ENCODE peak calls at places on chromosomes 16 and 17, in five cellular contexts. One of them, this sample, is unnamed.

GRCh38 chr17:57135026-57135747 is 50.1 kb downstream of the AKAP1 start:
- DNase-seq in AG04450: no peak
- DNase-seq in GM03348: no peak
- DNase-seq in activated T-helper 1 cell treated with anti-CD3 and anti-CD28 coated beads, Interleukin-12 subunit alpha, Interleukin-12 subunit beta, Interleukin-2, Interleukin-4 antibody, amounts not matched to agents 30 ng/mL and 10 ng/mL and 1 ng/mL, durations not matched to agents 14 hours and 24 hours and 36 hours: no peak
- DNase-seq in uterus: no peak
- DNase-seq in this sample: no peak

GRCh38 chr17:18026408-18026776 is 12.6 kb downstream of the ATPAF2 start:
- DNase-seq in AG04450: no peak
- DNase-seq in GM03348: peak
- DNase-seq in activated T-helper 1 cell treated with anti-CD3 and anti-CD28 coated beads, Interleukin-12 subunit alpha, Interleukin-12 subunit beta, Interleukin-2, Interleukin-4 antibody, amounts not matched to agents 30 ng/mL and 10 ng/mL and 1 ng/mL, durations not matched to agents 14 hours and 24 hours and 36 hours: no peak
- DNase-seq in uterus: no peak
- DNase-seq in this sample: no peak

GRCh38 chr17:40614431-40615294 is 33.0 kb downstream of the SMARCE1 start:
- DNase-seq in AG04450: no peak
- DNase-seq in GM03348: no peak
- DNase-seq in activated T-helper 1 cell treated with anti-CD3 and anti-CD28 coated beads, Interleukin-12 subunit alpha, Interleukin-12 subunit beta, Interleukin-2, Interleukin-4 antibody, amounts not matched to agents 30 ng/mL and 10 ng/mL and 1 ng/mL, durations not matched to agents 14 hours and 24 hours and 36 hours: no peak
- DNase-seq in uterus: no peak
- DNase-seq in this sample: no peak

GRCh38 chr16:81469710-81470481 is 25.3 kb downstream of the CMIP start:
- DNase-seq in AG04450: no peak
- DNase-seq in GM03348: no peak
- DNase-seq in activated T-helper 1 cell treated with anti-CD3 and anti-CD28 coated beads, Interleukin-12 subunit alpha, Interleukin-12 subunit beta, Interleukin-2, Interleukin-4 antibody, amounts not matched to agents 30 ng/mL and 10 ng/mL and 1 ng/mL, durations not matched to agents 14 hours and 24 hours and 36 hours: peak
- DNase-seq in uterus: no peak
- DNase-seq in this sample: peak

GRCh38 chr16:31073073-31073822 is 792 bp downstream of the ZNF668 start:
- DNase-seq in AG04450: peak
- DNase-seq in GM03348: peak
- DNase-seq in activated T-helper 1 cell treated with anti-CD3 and anti-CD28 coated beads, Interleukin-12 subunit alpha, Interleukin-12 subunit beta, Interleukin-2, Interleukin-4 antibody, amounts not matched to agents 30 ng/mL and 10 ng/mL and 1 ng/mL, durations not matched to agents 14 hours and 24 hours and 36 hours: peak
- DNase-seq in uterus: peak
- DNase-seq in this sample: peak

GRCh38 chr16:50037791-50038190 is 12.8 kb downstream of the CNEP1R1 start:
- DNase-seq in AG04450: no peak
- DNase-seq in GM03348: no peak
- DNase-seq in activated T-helper 1 cell treated with anti-CD3 and anti-CD28 coated beads, Interleukin-12 subunit alpha, Interleukin-12 subunit beta, Interleukin-2, Interleukin-4 antibody, amounts not matched to agents 30 ng/mL and 10 ng/mL and 1 ng/mL, durations not matched to agents 14 hours and 24 hours and 36 hours: no peak
- DNase-seq in uterus: no peak
- DNase-seq in this sample: no peak

GRCh38 chr17:5123343-5124124 is 7.7 kb downstream of the USP6 start:
- DNase-seq in AG04450: no peak
- DNase-seq in GM03348: no peak
- DNase-seq in activated T-helper 1 cell treated with anti-CD3 and anti-CD28 coated beads, Interleukin-12 subunit alpha, Interleukin-12 subunit beta, Interleukin-2, Interleukin-4 antibody, amounts not matched to agents 30 ng/mL and 10 ng/mL and 1 ng/mL, durations not matched to agents 14 hours and 24 hours and 36 hours: no peak
- DNase-seq in uterus: peak
- DNase-seq in this sample: no peak

GRCh38 chr16:54511181-54511731 is 224.7 kb upstream of the IRX3 start:
- DNase-seq in AG04450: no peak
- DNase-seq in GM03348: peak
- DNase-seq in activated T-helper 1 cell treated with anti-CD3 and anti-CD28 coated beads, Interleukin-12 subunit alpha, Interleukin-12 subunit beta, Interleukin-2, Interleukin-4 antibody, amounts not matched to agents 30 ng/mL and 10 ng/mL and 1 ng/mL, durations not matched to agents 14 hours and 24 hours and 36 hours: no peak
- DNase-seq in uterus: no peak
- DNase-seq in this sample: no peak

GRCh38 chr17:4845128-4845527 is 12.0 kb downstream of the MINK1 start:
- DNase-seq in AG04450: no peak
- DNase-seq in GM03348: no peak
- DNase-seq in activated T-helper 1 cell treated with anti-CD3 and anti-CD28 coated beads, Interleukin-12 subunit alpha, Interleukin-12 subunit beta, Interleukin-2, Interleukin-4 antibody, amounts not matched to agents 30 ng/mL and 10 ng/mL and 1 ng/mL, durations not matched to agents 14 hours and 24 hours and 36 hours: no peak
- DNase-seq in uterus: no peak
- DNase-seq in this sample: no peak

GRCh38 chr17:75144816-75145511 is 9.3 kb downstream of the JPT1 start:
- DNase-seq in AG04450: no peak
- DNase-seq in GM03348: no peak
- DNase-seq in activated T-helper 1 cell treated with anti-CD3 and anti-CD28 coated beads, Interleukin-12 subunit alpha, Interleukin-12 subunit beta, Interleukin-2, Interleukin-4 antibody, amounts not matched to agents 30 ng/mL and 10 ng/mL and 1 ng/mL, durations not matched to agents 14 hours and 24 hours and 36 hours: no peak
- DNase-seq in uterus: no peak
- DNase-seq in this sample: no peak

GRCh38 chr17:30930495-30930894 is 8.8 kb downstream of the ADAP2 start:
- DNase-seq in AG04450: no peak
- DNase-seq in GM03348: no peak
- DNase-seq in activated T-helper 1 cell treated with anti-CD3 and anti-CD28 coated beads, Interleukin-12 subunit alpha, Interleukin-12 subunit beta, Interleukin-2, Interleukin-4 antibody, amounts not matched to agents 30 ng/mL and 10 ng/mL and 1 ng/mL, durations not matched to agents 14 hours and 24 hours and 36 hours: no peak
- DNase-seq in uterus: no peak
- DNase-seq in this sample: no peak

GRCh38 chr16:460787-461186 is 35.3 kb downstream of the RAB11FIP3 start:
- DNase-seq in AG04450: no peak
- DNase-seq in GM03348: no peak
- DNase-seq in activated T-helper 1 cell treated with anti-CD3 and anti-CD28 coated beads, Interleukin-12 subunit alpha, Interleukin-12 subunit beta, Interleukin-2, Interleukin-4 antibody, amounts not matched to agents 30 ng/mL and 10 ng/mL and 1 ng/mL, durations not matched to agents 14 hours and 24 hours and 36 hours: no peak
- DNase-seq in uterus: no peak
- DNase-seq in this sample: no peak

GRCh38 chr17:57062865-57063264 is 22.2 kb upstream of the AKAP1 start:
- DNase-seq in AG04450: no peak
- DNase-seq in GM03348: no peak
- DNase-seq in activated T-helper 1 cell treated with anti-CD3 and anti-CD28 coated beads, Interleukin-12 subunit alpha, Interleukin-12 subunit beta, Interleukin-2, Interleukin-4 antibody, amounts not matched to agents 30 ng/mL and 10 ng/mL and 1 ng/mL, durations not matched to agents 14 hours and 24 hours and 36 hours: no peak
- DNase-seq in uterus: no peak
- DNase-seq in this sample: no peak

GRCh38 chr16:77238593-77238992 is 39.4 kb downstream of the SYCE1L start:
- DNase-seq in AG04450: no peak
- DNase-seq in GM03348: no peak
- DNase-seq in activated T-helper 1 cell treated with anti-CD3 and anti-CD28 coated beads, Interleukin-12 subunit alpha, Interleukin-12 subunit beta, Interleukin-2, Interleukin-4 antibody, amounts not matched to agents 30 ng/mL and 10 ng/mL and 1 ng/mL, durations not matched to agents 14 hours and 24 hours and 36 hours: no peak
- DNase-seq in uterus: no peak
- DNase-seq in this sample: no peak

GRCh38 chr17:83109386-83109785 is 30.0 kb downstream of the METRNL start:
- DNase-seq in AG04450: no peak
- DNase-seq in GM03348: no peak
- DNase-seq in activated T-helper 1 cell treated with anti-CD3 and anti-CD28 coated beads, Interleukin-12 subunit alpha, Interleukin-12 subunit beta, Interleukin-2, Interleukin-4 antibody, amounts not matched to agents 30 ng/mL and 10 ng/mL and 1 ng/mL, durations not matched to agents 14 hours and 24 hours and 36 hours: no peak
- DNase-seq in uterus: no peak
- DNase-seq in this sample: no peak

GRCh38 chr16:79372504-79373184 is 227.9 kb downstream of the MAF start:
- DNase-seq in AG04450: no peak
- DNase-seq in GM03348: no peak
- DNase-seq in activated T-helper 1 cell treated with anti-CD3 and anti-CD28 coated beads, Interleukin-12 subunit alpha, Interleukin-12 subunit beta, Interleukin-2, Interleukin-4 antibody, amounts not matched to agents 30 ng/mL and 10 ng/mL and 1 ng/mL, durations not matched to agents 14 hours and 24 hours and 36 hours: no peak
- DNase-seq in uterus: peak
- DNase-seq in this sample: no peak

GRCh38 chr17:45256114-45256966 is 5.6 kb downstream of the SPATA32 start:
- DNase-seq in AG04450: no peak
- DNase-seq in GM03348: no peak
- DNase-seq in activated T-helper 1 cell treated with anti-CD3 and anti-CD28 coated beads, Interleukin-12 subunit alpha, Interleukin-12 subunit beta, Interleukin-2, Interleukin-4 antibody, amounts not matched to agents 30 ng/mL and 10 ng/mL and 1 ng/mL, durations not matched to agents 14 hours and 24 hours and 36 hours: no peak
- DNase-seq in uterus: no peak
- DNase-seq in this sample: no peak

GRCh38 chr17:77115510-77115909 is 25.3 kb upstream of the SEC14L1 start:
- DNase-seq in AG04450: no peak
- DNase-seq in GM03348: no peak
- DNase-seq in activated T-helper 1 cell treated with anti-CD3 and anti-CD28 coated beads, Interleukin-12 subunit alpha, Interleukin-12 subunit beta, Interleukin-2, Interleukin-4 antibody, amounts not matched to agents 30 ng/mL and 10 ng/mL and 1 ng/mL, durations not matched to agents 14 hours and 24 hours and 36 hours: no peak
- DNase-seq in uterus: no peak
- DNase-seq in this sample: no peak

GRCh38 chr16:72877374-72878028 is 170.4 kb downstream of the ZFHX3 start:
- DNase-seq in AG04450: no peak
- DNase-seq in GM03348: peak
- DNase-seq in activated T-helper 1 cell treated with anti-CD3 and anti-CD28 coated beads, Interleukin-12 subunit alpha, Interleukin-12 subunit beta, Interleukin-2, Interleukin-4 antibody, amounts not matched to agents 30 ng/mL and 10 ng/mL and 1 ng/mL, durations not matched to agents 14 hours and 24 hours and 36 hours: no peak
- DNase-seq in uterus: no peak
- DNase-seq in this sample: no peak

GRCh38 chr17:30532871-30533270 is 55.7 kb downstream of the GOSR1 start:
- DNase-seq in AG04450: no peak
- DNase-seq in GM03348: no peak
- DNase-seq in activated T-helper 1 cell treated with anti-CD3 and anti-CD28 coated beads, Interleukin-12 subunit alpha, Interleukin-12 subunit beta, Interleukin-2, Interleukin-4 antibody, amounts not matched to agents 30 ng/mL and 10 ng/mL and 1 ng/mL, durations not matched to agents 14 hours and 24 hours and 36 hours: no peak
- DNase-seq in uterus: no peak
- DNase-seq in this sample: no peak

GRCh38 chr17:67323445-67323844 is 42.9 kb downstream of the PSMD12 start:
- DNase-seq in AG04450: no peak
- DNase-seq in GM03348: no peak
- DNase-seq in activated T-helper 1 cell treated with anti-CD3 and anti-CD28 coated beads, Interleukin-12 subunit alpha, Interleukin-12 subunit beta, Interleukin-2, Interleukin-4 antibody, amounts not matched to agents 30 ng/mL and 10 ng/mL and 1 ng/mL, durations not matched to agents 14 hours and 24 hours and 36 hours: no peak
- DNase-seq in uterus: no peak
- DNase-seq in this sample: no peak

GRCh38 chr16:24950275-24950674 is 64.9 kb downstream of the ARHGAP17 start:
- DNase-seq in AG04450: peak
- DNase-seq in GM03348: peak
- DNase-seq in activated T-helper 1 cell treated with anti-CD3 and anti-CD28 coated beads, Interleukin-12 subunit alpha, Interleukin-12 subunit beta, Interleukin-2, Interleukin-4 antibody, amounts not matched to agents 30 ng/mL and 10 ng/mL and 1 ng/mL, durations not matched to agents 14 hours and 24 hours and 36 hours: no peak
- DNase-seq in uterus: no peak
- DNase-seq in this sample: no peak

GRCh38 chr16:90026135-90026534 is 6.9 kb upstream of the DBNDD1 start:
- DNase-seq in AG04450: no peak
- DNase-seq in GM03348: no peak
- DNase-seq in activated T-helper 1 cell treated with anti-CD3 and anti-CD28 coated beads, Interleukin-12 subunit alpha, Interleukin-12 subunit beta, Interleukin-2, Interleukin-4 antibody, amounts not matched to agents 30 ng/mL and 10 ng/mL and 1 ng/mL, durations not matched to agents 14 hours and 24 hours and 36 hours: no peak
- DNase-seq in uterus: no peak
- DNase-seq in this sample: peak

GRCh38 chr17:70072900-70073299 is 2.1 kb upstream of the KCNJ16 start:
- DNase-seq in AG04450: no peak
- DNase-seq in GM03348: no peak
- DNase-seq in activated T-helper 1 cell treated with anti-CD3 and anti-CD28 coated beads, Interleukin-12 subunit alpha, Interleukin-12 subunit beta, Interleukin-2, Interleukin-4 antibody, amounts not matched to agents 30 ng/mL and 10 ng/mL and 1 ng/mL, durations not matched to agents 14 hours and 24 hours and 36 hours: no peak
- DNase-seq in uterus: no peak
- DNase-seq in this sample: no peak

GRCh38 chr16:74603848-74604247 is 3.1 kb downstream of the GLG1 start:
- DNase-seq in AG04450: no peak
- DNase-seq in GM03348: no peak
- DNase-seq in activated T-helper 1 cell treated with anti-CD3 and anti-CD28 coated beads, Interleukin-12 subunit alpha, Interleukin-12 subunit beta, Interleukin-2, Interleukin-4 antibody, amounts not matched to agents 30 ng/mL and 10 ng/mL and 1 ng/mL, durations not matched to agents 14 hours and 24 hours and 36 hours: no peak
- DNase-seq in uterus: no peak
- DNase-seq in this sample: no peak

GRCh38 chr17:19021622-19022083 is 17.1 kb upstream of the FAM83G start:
- DNase-seq in AG04450: no peak
- DNase-seq in GM03348: no peak
- DNase-seq in activated T-helper 1 cell treated with anti-CD3 and anti-CD28 coated beads, Interleukin-12 subunit alpha, Interleukin-12 subunit beta, Interleukin-2, Interleukin-4 antibody, amounts not matched to agents 30 ng/mL and 10 ng/mL and 1 ng/mL, durations not matched to agents 14 hours and 24 hours and 36 hours: no peak
- DNase-seq in uterus: no peak
- DNase-seq in this sample: no peak

GRCh38 chr16:3038256-3038655 is 1.5 kb upstream of the BICDL2 start:
- DNase-seq in AG04450: no peak
- DNase-seq in GM03348: no peak
- DNase-seq in activated T-helper 1 cell treated with anti-CD3 and anti-CD28 coated beads, Interleukin-12 subunit alpha, Interleukin-12 subunit beta, Interleukin-2, Interleukin-4 antibody, amounts not matched to agents 30 ng/mL and 10 ng/mL and 1 ng/mL, durations not matched to agents 14 hours and 24 hours and 36 hours: no peak
- DNase-seq in uterus: no peak
- DNase-seq in this sample: no peak